ENCODE peak calls at places on chromosomes 16 and 17, in four cellular contexts. M is bronchial epithelial cell, S is omental fat pad, B is HFF-Myc. X is an unnamed sample.

GRCh38 chr16:77273-77806 is 685 bp upstream of the MPG start:
- DNase-seq in M (peak; percentile 30), S (no peak), B (no peak), X (peak; percentile 51)

GRCh38 chr17:27315322-27315721 is 21.4 kb downstream of the WSB1 start:
- DNase-seq in M (no peak), S (peak; percentile 66), B (no peak), X (no peak)

GRCh38 chr17:63376949-63377348 is 69.2 kb downstream of the CYB561 start:
- DNase-seq in M (no peak), S (no peak), B (no peak), X (no peak)

GRCh38 chr16:53743149-53743566 is 39.2 kb downstream of the FTO start:
- DNase-seq in M (peak; percentile 39), S (no peak), B (no peak), X (no peak)

GRCh38 chr17:57988301-57989010 is 402 bp upstream of the VEZF1 start:
- DNase-seq in M (peak; percentile 39), S (no peak), B (no peak), X (peak; percentile 82)

GRCh38 chr16:7967986-7968509 is 622.3 kb downstream of the TMEM114 start:
- DNase-seq in M (no peak), S (no peak), B (no peak), X (no peak)

GRCh38 chr16:80739523-80739922 is 64.9 kb downstream of the CDYL2 start:
- DNase-seq in M (no peak), S (no peak), B (no peak), X (no peak)

GRCh38 chr17:6524520-6524919 is 31.8 kb downstream of the PITPNM3 start:
- DNase-seq in M (peak; percentile 86), S (no peak), B (no peak), X (no peak)

GRCh38 chr17:61429274-61429673 is 22.9 kb upstream of the TBX4 start:
- DNase-seq in M (no peak), S (no peak), B (no peak), X (no peak)

GRCh38 chr17:61427567-61427966 is 24.7 kb upstream of the TBX4 start:
- DNase-seq in M (no peak), S (no peak), B (no peak), X (no peak)

GRCh38 chr17:61425682-61426481 is 26.2 kb downstream of the TBX2 start:
- DNase-seq in M (no peak), S (no peak), B (no peak), X (no peak)

GRCh38 chr17:61423967-61424649 is 24.5 kb downstream of the TBX2 start:
- DNase-seq in M (no peak), S (no peak), B (no peak), X (no peak)

GRCh38 chr17:61426482-61427304 is 25.5 kb upstream of the TBX4 start:
- DNase-seq in M (no peak), S (no peak), B (no peak), X (no peak)
- TF ChIP-seq CTCF in M (no peak), S (no peak), B (no peak), X (no peak)

GRCh38 chr16:87702325-87702811 is 63.4 kb downstream of the KLHDC4 start:
- DNase-seq in M (no peak), S (no peak), B (no peak), X (peak; percentile 57)
- TF ChIP-seq CTCF in M (peak; percentile 46), S (no peak), B (peak; percentile 61), X (no peak)

DNA sequence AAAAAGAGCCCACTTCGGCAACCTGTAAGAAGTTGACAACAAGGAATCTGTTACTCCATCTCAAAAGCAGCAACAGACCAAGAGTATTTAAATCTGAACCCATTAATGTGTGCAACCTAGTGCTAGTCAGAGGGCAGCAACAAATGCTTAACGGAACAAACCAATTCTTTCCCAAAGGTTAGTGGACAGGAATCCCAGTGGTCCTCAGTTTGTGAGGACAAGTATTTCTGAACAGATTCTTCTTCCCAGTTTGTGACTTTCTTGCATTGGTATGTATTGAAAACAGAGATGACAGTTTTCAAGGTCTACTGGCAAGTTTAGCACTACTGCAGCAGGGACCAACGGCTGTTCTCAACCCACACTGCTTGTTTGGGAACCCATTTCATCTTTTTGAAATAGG is 2.9 kb downstream of the RPL26 start:
- DNase-seq in M (no peak), S (no peak), B (no peak), X (no peak)
- TF ChIP-seq CTCF in M (no peak), S (no peak), B (no peak), X (no peak)

GRCh38 chr17:14805348-14805747 is 459.8 kb downstream of the PMP22 start:
- DNase-seq in M (no peak), S (no peak), B (no peak), X (no peak)
- TF ChIP-seq CTCF in M (peak; percentile 1), S (no peak), B (no peak), X (no peak)

DNA sequence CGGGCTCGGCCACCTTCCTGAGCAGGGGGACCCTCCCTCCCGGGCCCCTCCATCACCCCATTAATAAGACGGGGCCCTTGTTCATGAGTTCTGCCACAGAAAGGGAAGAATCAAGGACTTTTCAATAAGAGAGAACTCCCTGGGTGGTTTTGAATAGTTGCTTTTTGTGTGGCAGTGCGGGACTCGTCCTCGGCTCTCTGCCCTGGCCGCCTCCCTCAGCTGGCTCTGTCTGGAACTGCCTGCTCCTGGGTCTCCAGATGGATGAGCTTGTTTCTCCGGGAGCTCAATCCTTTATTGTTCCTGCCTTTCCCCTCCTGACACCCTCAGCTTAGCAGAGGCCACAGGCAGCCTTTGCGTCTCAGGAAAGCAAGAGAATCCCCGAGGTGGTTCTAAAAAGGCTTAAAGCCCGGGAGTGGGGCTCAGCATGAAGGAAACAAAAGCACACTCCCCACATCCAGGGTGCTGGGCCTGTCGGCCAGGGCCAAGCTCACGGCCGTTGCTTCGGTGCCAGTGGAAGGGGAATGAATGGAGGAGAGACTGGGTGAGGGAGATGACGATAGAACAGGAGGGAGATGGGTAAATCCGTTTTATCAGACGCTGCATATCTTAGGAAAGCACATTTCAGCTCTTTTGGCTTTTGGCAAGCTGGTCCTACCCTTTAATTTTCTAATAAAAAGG is 60.2 kb downstream of the RAI1 start:
- DNase-seq in M (no peak), S (no peak), B (no peak), X (no peak)
- TF ChIP-seq CTCF in M (peak; percentile 25), S (no peak), B (no peak), X (no peak)

GRCh38 chr17:43574896-43575525 is 28.9 kb upstream of the ETV4 start:
- DNase-seq in M (no peak), S (no peak), B (no peak), X (no peak)
- TF ChIP-seq CTCF in M (no peak), S (no peak), B (no peak), X (no peak)

DNA sequence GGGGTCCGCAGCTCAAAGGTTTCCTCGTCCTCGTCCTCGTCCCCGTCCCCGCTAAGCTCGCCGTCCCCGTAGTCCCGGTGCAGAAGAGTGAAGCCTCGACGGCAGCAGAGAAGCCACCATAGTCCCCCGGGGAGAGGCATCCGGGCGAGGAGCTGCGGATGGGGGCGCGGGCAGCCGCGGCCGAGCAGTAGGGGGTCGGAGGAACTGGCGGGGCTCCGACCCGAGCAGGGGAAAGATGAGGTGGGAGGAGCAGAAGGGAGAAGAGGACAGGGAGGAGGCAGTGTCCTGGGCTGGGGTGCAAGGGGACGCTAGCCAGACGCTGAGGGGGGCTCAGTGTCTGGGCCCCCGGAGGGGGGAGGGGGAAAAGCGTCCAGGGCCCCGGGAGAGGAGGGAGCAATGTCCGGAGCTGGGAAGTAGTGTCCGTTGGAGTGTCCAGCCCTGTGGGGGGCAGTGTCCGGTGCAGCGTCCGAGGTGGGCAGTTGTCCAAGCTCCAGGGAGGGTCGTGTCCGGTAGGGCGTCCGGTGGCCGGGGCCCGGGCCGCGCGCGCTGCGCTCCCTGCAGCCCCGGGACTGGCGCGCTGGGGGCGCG is at the start of gene PLEKHH3:
- DNase-seq in M (no peak), S (no peak), B (no peak), X (no peak)
- TF ChIP-seq CTCF in M (no peak), S (no peak), B (no peak), X (no peak)

GRCh38 chr16:2500634-2500936 is 13.2 kb upstream of the ATP6V0C start:
- DNase-seq in M (no peak), S (no peak), B (no peak), X (no peak)

GRCh38 chr16:2499890-2500633 is 13.7 kb upstream of the ATP6V0C start:
- DNase-seq in M (no peak), S (no peak), B (no peak), X (no peak)

GRCh38 chr16:2501938-2502900 is 11.5 kb upstream of the ATP6V0C start:
- DNase-seq in M (no peak), S (no peak), B (no peak), X (no peak)

GRCh38 chr16:2499454-2499853 is 14.3 kb upstream of the ATP6V0C start:
- DNase-seq in M (no peak), S (no peak), B (no peak), X (no peak)

GRCh38 chr16:2500937-2501750 is 12.6 kb upstream of the ATP6V0C start:
- DNase-seq in M (peak; percentile 45), S (peak; percentile 77), B (peak; percentile 35), X (peak; percentile 77)
- TF ChIP-seq CTCF in M (peak; percentile 99), S (no peak), B (peak; percentile 97), X (peak; percentile 84)

GRCh38 chr17:39678340-39679116 is 9.3 kb downstream of the PGAP3 start:
- DNase-seq in M (no peak), S (no peak), B (no peak), X (no peak)
- TF ChIP-seq CTCF in M (no peak), S (no peak), B (no peak), X (no peak)